ENCODE peak calls at places on chromosomes 5 and 9, in eight cellular contexts. Y, G, C, F, Z, U, S and H are unnamed samples.

GRCh38 chr5:163503106-163504090 is 2.0 kb upstream of the MAT2B start:
- DNase-seq in F (peak), Z (peak), C (no peak), G (no peak), Y (no peak), S (peak), U (no peak), H (peak)

GRCh38 chr9:6150483-6150882 is 65.1 kb upstream of the IL33 start:
- DNase-seq in U (no peak), G (no peak), Z (no peak), Y (no peak), C (no peak), S (no peak), F (no peak), H (no peak)

GRCh38 chr5:68159251-68159951 is 56.2 kb upstream of the PIK3R1 start:
- DNase-seq in F (no peak), Y (no peak), S (no peak), G (no peak), C (no peak), U (no peak), Z (no peak), H (no peak)

GRCh38 chr9:38621434-38622082 is 1.2 kb upstream of the ANKRD18A start:
- DNase-seq in F (no peak), U (no peak), Z (peak), C (no peak), S (no peak), Y (peak), G (no peak), H (no peak)

GRCh38 chr5:56128166-56128565 is 105.0 kb downstream of the ANKRD55 start:
- DNase-seq in F (no peak), S (no peak), Z (no peak), G (no peak), U (no peak), Y (no peak), C (no peak), H (no peak)

GRCh38 chr5:28374492-28374934 is 1336.1 kb upstream of the CDH9 start:
- DNase-seq in C (no peak), S (no peak), Z (no peak), Y (no peak), F (no peak), U (no peak), G (no peak), H (no peak)

GRCh38 chr5:53194086-53194485 is 84.5 kb upstream of the MOCS2 start:
- DNase-seq in Y (no peak), Z (no peak), C (no peak), S (peak), U (no peak), G (no peak), F (no peak), H (no peak)

GRCh38 chr9:72734631-72735030 is 213.2 kb downstream of the TMC1 start:
- DNase-seq in U (no peak), C (no peak), Z (no peak), G (no peak), F (no peak), S (no peak), Y (no peak), H (no peak)

GRCh38 chr5:5772202-5772601 is 349.7 kb downstream of the ICE1 start:
- DNase-seq in F (no peak), Z (no peak), S (no peak), U (no peak), G (no peak), Y (no peak), C (no peak), H (no peak)

GRCh38 chr5:61232490-61232889 is 70.2 kb upstream of the SMIM15 start:
- DNase-seq in S (no peak), Y (no peak), C (no peak), F (no peak), Z (no peak), G (no peak), U (no peak), H (no peak)

GRCh38 chr9:108272350-108272899 is 583.4 kb downstream of the ACTL7B start:
- DNase-seq in Z (no peak), F (peak), U (peak), S (no peak), C (no peak), G (no peak), Y (no peak), H (peak)

GRCh38 chr9:124448019-124448418 is 2.2 kb upstream of the ADGRD2 start:
- DNase-seq in U (no peak), Z (no peak), F (no peak), C (no peak), G (no peak), S (no peak), Y (no peak), H (no peak)

GRCh38 chr9:101915479-101915878 is 177.0 kb upstream of the GRIN3A start:
- DNase-seq in C (no peak), F (no peak), G (no peak), U (no peak), Z (no peak), Y (no peak), S (no peak), H (no peak)

GRCh38 chr9:92100237-92100911 is 14.8 kb downstream of the SPTLC1 start:
- DNase-seq in Y (no peak), F (no peak), U (no peak), G (no peak), C (no peak), Z (no peak), S (peak), H (peak)

GRCh38 chr5:91419571-91420537 is 36.7 kb upstream of the ARRDC3 start:
- DNase-seq in G (no peak), Y (peak), C (peak), Z (peak), F (peak), S (peak), U (peak), H (peak)

GRCh38 chr9:79868532-79869189 is 296.9 kb downstream of the TLE4 start:
- DNase-seq in U (no peak), F (peak), C (no peak), Z (no peak), Y (no peak), S (no peak), G (no peak), H (no peak)

GRCh38 chr9:89801723-89802680 is 197.2 kb downstream of the GADD45G start:
- DNase-seq in U (no peak), F (no peak), C (no peak), Y (no peak), G (no peak), S (no peak), Z (no peak), H (no peak)

GRCh38 chr5:79050513-79050912 is 19.0 kb downstream of the DMGDH start:
- DNase-seq in F (no peak), C (no peak), Y (no peak), Z (no peak), G (no peak), U (no peak), S (no peak), H (no peak)

GRCh38 chr5:71873202-71873601 is 154.1 kb downstream of the CARTPT start:
- DNase-seq in S (no peak), G (no peak), Y (no peak), U (peak), Z (no peak), F (no peak), C (no peak), H (no peak)

GRCh38 chr9:93259490-93260289 is 75.8 kb downstream of the WNK2 start:
- DNase-seq in Y (no peak), G (no peak), Z (no peak), S (no peak), U (no peak), C (no peak), F (no peak), H (no peak)

GRCh38 chr5:180990889-180991257 is 2.2 kb downstream of the BTNL3 start:
- DNase-seq in Z (no peak), C (no peak), Y (no peak), U (peak), G (no peak), F (no peak), S (no peak), H (no peak)

GRCh38 chr5:54296386-54296785 is 14.0 kb downstream of the ARL15 start:
- DNase-seq in Y (no peak), S (no peak), U (no peak), Z (no peak), F (no peak), G (no peak), C (no peak), H (no peak)

GRCh38 chr9:14027114-14027812 is 286.7 kb downstream of the NFIB start:
- DNase-seq in F (no peak), C (no peak), U (no peak), S (no peak), Z (no peak), Y (no peak), G (no peak), H (no peak)